ENCODE peak calls at places on chromosomes 5 and 9, in six cellular contexts. X is foreskin fibroblast, H is GM06990, T is heart left ventricle, C is AG09309, P is NB4. W is an unnamed sample.

GRCh38 chr5:83718195-83718825 is 2.3 kb downstream of the HAPLN1 start:
- DNase-seq in P (peak), H (no peak), T (no peak), X (peak), C (peak), W (peak)

GRCh38 chr5:56459978-56460377 is 226.8 kb upstream of the ANKRD55 start:
- DNase-seq in X (no peak), C (no peak), P (no peak), H (no peak), T (no peak), W (no peak)

GRCh38 chr9:38388283-38389223 is 3.9 kb upstream of the ALDH1B1 start:
- DNase-seq in H (no peak), C (peak), P (no peak), T (no peak), X (peak), W (no peak)

GRCh38 chr9:14205463-14205862 is 108.5 kb downstream of the NFIB start:
- DNase-seq in P (no peak), T (no peak), X (peak), H (no peak), C (no peak), W (no peak)

GRCh38 chr9:15936316-15936869 is 383.6 kb downstream of the CCDC171 start:
- DNase-seq in P (no peak), T (peak), C (peak), X (peak), H (no peak), W (no peak)

GRCh38 chr5:127029513-127030258 is 672 bp downstream of the MARCHF3 start:
- DNase-seq in P (peak), T (peak), X (peak), H (peak), C (no peak), W (peak)

GRCh38 chr5:1512541-1513291 is 11.0 kb downstream of the LPCAT1 start:
- DNase-seq in H (peak), P (no peak), T (peak), C (no peak), X (no peak), W (peak)

GRCh38 chr9:131423171-131423581 is 29.3 kb downstream of the PRRC2B start:
- DNase-seq in C (no peak), P (no peak), T (peak), H (no peak), X (peak), W (peak)

GRCh38 chr5:51272957-51273356 is 110.3 kb upstream of the ISL1 start:
- DNase-seq in H (no peak), C (no peak), P (no peak), T (no peak), X (no peak), W (no peak)
- H3K4me3 ChIP-seq in H (no peak), C (no peak), P (no peak), T (no peak), X (no peak), W (no peak)

DNA sequence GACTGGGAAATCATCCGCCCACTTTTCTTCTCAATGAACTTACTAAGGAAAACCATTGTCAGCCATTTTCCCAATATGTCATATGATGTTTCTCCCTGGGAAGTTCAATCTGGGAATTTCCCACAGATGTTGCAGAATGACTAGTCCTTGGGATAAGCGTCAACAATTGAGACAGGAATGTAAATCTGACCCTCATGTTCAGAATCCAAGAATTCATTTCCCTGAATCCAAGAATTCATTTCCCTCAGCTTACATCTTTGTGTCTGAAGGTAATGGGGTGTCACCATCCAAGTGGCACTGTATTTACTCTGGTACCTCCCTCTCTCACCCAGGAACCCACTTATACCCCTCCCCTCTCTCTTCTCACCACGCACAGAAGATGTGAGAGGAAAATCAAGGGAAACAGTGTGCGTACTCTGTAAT is 7.4 kb downstream of the KLF9 start:
- DNase-seq in H (no peak), C (peak), P (no peak), X (peak), T (no peak), W (no peak)
- H3K4me3 ChIP-seq in H (no peak), C (no peak), P (no peak), X (no peak), T (peak), W (peak)

DNA sequence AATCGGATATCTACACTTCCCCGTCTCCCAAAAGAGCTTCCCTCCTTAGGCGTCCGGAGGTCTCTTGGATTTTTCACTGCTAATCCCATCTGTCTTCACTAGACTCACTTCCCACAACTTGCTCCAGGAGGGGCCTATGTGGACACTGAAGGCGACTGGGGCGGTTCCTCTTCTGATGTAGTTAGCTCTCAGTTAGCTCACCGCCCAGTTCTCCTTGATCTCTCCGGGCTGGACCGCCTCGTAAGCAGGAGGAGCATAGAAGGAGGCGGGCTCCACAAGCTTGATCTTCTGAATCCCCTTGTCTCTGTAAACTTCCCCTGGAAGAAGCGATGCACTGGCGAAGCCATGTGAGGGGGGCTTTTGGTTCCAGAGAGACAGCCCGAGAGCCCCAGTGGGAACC is 112.0 kb upstream of the SELENOP start:
- DNase-seq in P (no peak), C (no peak), T (no peak), X (no peak), H (no peak), W (no peak)
- H3K4me3 ChIP-seq in P (no peak), C (no peak), T (no peak), X (no peak), H (no peak), W (no peak)

GRCh38 chr9:8859416-8859815 is 1059.8 kb upstream of the DMAC1 start:
- DNase-seq in P (no peak), H (no peak), T (no peak), C (no peak), X (no peak), W (no peak)
- H3K4me3 ChIP-seq in P (no peak), H (no peak), T (no peak), C (no peak), X (no peak), W (no peak)

W was measured in transverse colon.